ENCODE peak calls at places on chromosomes 13 and 19, in seven cellular contexts. P, G, K, M, C, D and Q are unnamed samples.

GRCh38 chr19:13784731-13785452 is 10.4 kb upstream of the ZSWIM4 start:
- DNase-seq in M (peak), D (peak), K (no peak), G (peak), P (peak), C (no peak), Q (peak)

GRCh38 chr13:69817333-69817732 is 290.3 kb upstream of the ATXN8OS start:
- DNase-seq in D (no peak), G (no peak), P (no peak), M (no peak), K (no peak), C (no peak), Q (no peak)

GRCh38 chr19:49894879-49895565 is 1.7 kb downstream of the IL4I1 start:
- DNase-seq in K (no peak), D (peak), P (no peak), C (no peak), G (no peak), M (no peak), Q (no peak)

GRCh38 chr19:56994251-56995017 is 125.4 kb upstream of the USP29 start:
- DNase-seq in P (no peak), C (no peak), K (no peak), M (no peak), G (no peak), D (no peak), Q (no peak)

GRCh38 chr13:37074703-37075102 is 15.2 kb upstream of the SUPT20H start:
- DNase-seq in M (peak), G (peak), C (no peak), K (no peak), P (no peak), D (no peak), Q (peak)

GRCh38 chr19:4529924-4530522 is 5.0 kb downstream of the PLIN5 start:
- DNase-seq in C (no peak), P (no peak), G (no peak), K (no peak), D (no peak), M (no peak), Q (no peak)

GRCh38 chr19:12913011-12913561 is 6.0 kb downstream of the SYCE2 start:
- DNase-seq in D (no peak), P (peak), C (no peak), G (peak), M (peak), K (peak), Q (peak)

GRCh38 chr13:77810430-77810829 is 108.2 kb downstream of the EDNRB start:
- DNase-seq in G (peak), D (no peak), P (no peak), M (no peak), K (no peak), C (no peak), Q (peak)

GRCh38 chr13:87035538-87035937 is 635.6 kb upstream of the SLITRK5 start:
- DNase-seq in P (no peak), D (no peak), K (no peak), M (no peak), C (no peak), G (no peak), Q (no peak)

GRCh38 chr13:25167349-25167748 is 4.7 kb downstream of the AMER2 start:
- DNase-seq in P (no peak), M (no peak), C (no peak), K (no peak), G (no peak), D (no peak), Q (no peak)

GRCh38 chr19:46732966-46733692 is 12.7 kb upstream of the FKRP start:
- DNase-seq in P (no peak), C (no peak), M (no peak), G (peak), K (no peak), D (no peak), Q (no peak)

GRCh38 chr13:35470671-35471465 is 5.6 kb downstream of the MAB21L1 start:
- DNase-seq in G (peak), M (no peak), K (peak), P (peak), C (no peak), D (no peak), Q (peak)

GRCh38 chr19:34399886-34400285 is 4.3 kb upstream of the PDCD2L start:
- DNase-seq in C (no peak), K (no peak), G (no peak), M (no peak), D (no peak), P (no peak), Q (no peak)

GRCh38 chr19:6551607-6552450 is 21.0 kb downstream of the TNFSF9 start:
- DNase-seq in M (no peak), C (no peak), P (peak), K (no peak), D (peak), G (peak), Q (peak)

GRCh38 chr13:93660664-93661063 is 434.1 kb downstream of the GPC6 start:
- DNase-seq in C (no peak), K (no peak), M (no peak), G (no peak), P (no peak), D (no peak), Q (no peak)

GRCh38 chr13:112350300-112350699 is 25.9 kb upstream of the SPACA7 start:
- DNase-seq in D (no peak), M (no peak), K (no peak), G (no peak), P (no peak), C (no peak), Q (no peak)

GRCh38 chr13:111265006-111265700 is 55.3 kb upstream of the TEX29 start:
- DNase-seq in D (no peak), C (no peak), M (no peak), G (no peak), P (no peak), K (no peak), Q (no peak)

GRCh38 chr19:50531171-50531612 is 17.5 kb upstream of the ASPDH start:
- DNase-seq in G (no peak), K (no peak), P (no peak), M (no peak), C (no peak), D (no peak), Q (no peak)

GRCh38 chr19:46192990-46193650 is 36.4 kb upstream of the IGFL1 start:
- DNase-seq in C (peak), D (peak), P (no peak), G (peak), K (no peak), M (no peak), Q (no peak)

GRCh38 chr19:19732579-19733501 is at the start of gene ZNF14:
- DNase-seq in P (peak), G (peak), M (peak), K (peak), D (peak), C (peak), Q (peak)